ENCODE peak calls at places on chromosomes 2 and 18, in seven cellular contexts. S, E, K, R, A, N and I are unnamed samples.

GRCh38 chr18:6069103-6069502 is 173.8 kb upstream of the TMEM200C start:
- DNase-seq in S (no peak), E (no peak), K (no peak), R (no peak), A (no peak), N (no peak), I (no peak)

GRCh38 chr2:218323526-218324472 is 31.5 kb upstream of the TMBIM1 start:
- DNase-seq in S (peak), E (peak), K (no peak), R (no peak), A (no peak), N (peak), I (peak)

GRCh38 chr2:168584934-168585333 is 128.9 kb downstream of the CERS6 start:
- DNase-seq in S (no peak), E (no peak), K (no peak), R (no peak), A (no peak), N (no peak), I (no peak)

GRCh38 chr2:128608911-128609880 is 290.5 kb upstream of the HS6ST1 start:
- DNase-seq in S (no peak), E (no peak), K (no peak), R (no peak), A (no peak), N (no peak), I (no peak)

GRCh38 chr2:28696261-28696660 is 55.4 kb upstream of the PPP1CB start:
- DNase-seq in S (no peak), E (no peak), K (no peak), R (no peak), A (no peak), N (no peak), I (no peak)

GRCh38 chr2:50084086-50084843 is 930.0 kb upstream of the FSHR start:
- DNase-seq in S (no peak), E (no peak), K (no peak), R (no peak), A (no peak), N (no peak), I (no peak)

GRCh38 chr2:215958231-215958630 is 55.1 kb downstream of the MREG start:
- DNase-seq in S (no peak), E (no peak), K (no peak), R (no peak), A (no peak), N (no peak), I (no peak)

GRCh38 chr2:172440795-172441194 is 13.4 kb downstream of the ITGA6 start:
- DNase-seq in S (no peak), E (no peak), K (no peak), R (no peak), A (no peak), N (no peak), I (no peak)

GRCh38 chr2:88880441-88880953 is 189.0 kb downstream of the RPIA start:
- DNase-seq in S (peak), E (peak), K (peak), R (peak), A (no peak), N (no peak), I (peak)

GRCh38 chr2:26707747-26708146 is 15.2 kb downstream of the KCNK3 start:
- DNase-seq in S (no peak), E (no peak), K (no peak), R (no peak), A (no peak), N (no peak), I (no peak)

GRCh38 chr18:7272268-7273049 is 41.6 kb downstream of the LRRC30 start:
- DNase-seq in S (peak), E (peak), K (no peak), R (no peak), A (peak), N (peak), I (peak)

GRCh38 chr2:235966932-235967331 is 201.3 kb downstream of the GBX2 start:
- DNase-seq in S (no peak), E (no peak), K (no peak), R (no peak), A (no peak), N (no peak), I (no peak)

GRCh38 chr2:216714412-216714775 is 19.0 kb upstream of the IGFBP5 start:
- DNase-seq in S (peak), E (no peak), K (no peak), R (no peak), A (no peak), N (no peak), I (peak)

GRCh38 chr2:120558892-120559291 is 176.8 kb upstream of the GLI2 start:
- DNase-seq in S (no peak), E (no peak), K (no peak), R (no peak), A (no peak), N (no peak), I (no peak)

GRCh38 chr2:121210691-121211090 is 74.3 kb downstream of the TFCP2L1 start:
- DNase-seq in S (no peak), E (no peak), K (peak), R (no peak), A (no peak), N (no peak), I (no peak)

GRCh38 chr2:8329660-8330622 is 351.9 kb upstream of the ID2 start:
- DNase-seq in S (no peak), E (peak), K (no peak), R (no peak), A (no peak), N (no peak), I (no peak)

GRCh38 chr2:234273887-234274584 is 222.8 kb downstream of the ARL4C start:
- DNase-seq in S (no peak), E (no peak), K (no peak), R (no peak), A (no peak), N (no peak), I (no peak)

GRCh38 chr2:63438171-63438570 is 150.1 kb downstream of the WDPCP start:
- DNase-seq in S (no peak), E (no peak), K (no peak), R (no peak), A (no peak), N (no peak), I (no peak)

GRCh38 chr2:62741954-62742722 is 36.6 kb downstream of the EHBP1 start:
- DNase-seq in S (no peak), E (no peak), K (no peak), R (no peak), A (no peak), N (no peak), I (no peak)

GRCh38 chr2:30765226-30765625 is 42.0 kb downstream of the CAPN13 start:
- DNase-seq in S (no peak), E (no peak), K (no peak), R (no peak), A (no peak), N (no peak), I (no peak)

GRCh38 chr18:12028674-12029073 is 47.4 kb downstream of the IMPA2 start:
- DNase-seq in S (no peak), E (no peak), K (no peak), R (no peak), A (no peak), N (no peak), I (no peak)

GRCh38 chr2:39665811-39666488 is at the start of gene TMEM178A:
- DNase-seq in S (no peak), E (peak), K (no peak), R (no peak), A (no peak), N (peak), I (no peak)
- H3K27ac ChIP-seq in S (no peak), E (no peak), K (no peak), R (no peak), A (no peak), N (no peak), I (no peak)

GRCh38 chr2:74462054-74462785 is 3.0 kb downstream of the MOGS start:
- DNase-seq in S (no peak), E (no peak), K (no peak), R (no peak), A (no peak), N (no peak), I (no peak)

GRCh38 chr2:74458957-74459290 is 686 bp downstream of the WBP1 start:
- DNase-seq in S (no peak), E (no peak), K (no peak), R (no peak), A (no peak), N (no peak), I (no peak)

GRCh38 chr2:74459377-74460118 is 1.3 kb downstream of the WBP1 start:
- DNase-seq in S (no peak), E (no peak), K (no peak), R (no peak), A (no peak), N (no peak), I (no peak)

GRCh38 chr2:74462786-74463105 is 2.4 kb downstream of the MOGS start:
- DNase-seq in S (no peak), E (no peak), K (no peak), R (no peak), A (no peak), N (no peak), I (no peak)

DNA sequence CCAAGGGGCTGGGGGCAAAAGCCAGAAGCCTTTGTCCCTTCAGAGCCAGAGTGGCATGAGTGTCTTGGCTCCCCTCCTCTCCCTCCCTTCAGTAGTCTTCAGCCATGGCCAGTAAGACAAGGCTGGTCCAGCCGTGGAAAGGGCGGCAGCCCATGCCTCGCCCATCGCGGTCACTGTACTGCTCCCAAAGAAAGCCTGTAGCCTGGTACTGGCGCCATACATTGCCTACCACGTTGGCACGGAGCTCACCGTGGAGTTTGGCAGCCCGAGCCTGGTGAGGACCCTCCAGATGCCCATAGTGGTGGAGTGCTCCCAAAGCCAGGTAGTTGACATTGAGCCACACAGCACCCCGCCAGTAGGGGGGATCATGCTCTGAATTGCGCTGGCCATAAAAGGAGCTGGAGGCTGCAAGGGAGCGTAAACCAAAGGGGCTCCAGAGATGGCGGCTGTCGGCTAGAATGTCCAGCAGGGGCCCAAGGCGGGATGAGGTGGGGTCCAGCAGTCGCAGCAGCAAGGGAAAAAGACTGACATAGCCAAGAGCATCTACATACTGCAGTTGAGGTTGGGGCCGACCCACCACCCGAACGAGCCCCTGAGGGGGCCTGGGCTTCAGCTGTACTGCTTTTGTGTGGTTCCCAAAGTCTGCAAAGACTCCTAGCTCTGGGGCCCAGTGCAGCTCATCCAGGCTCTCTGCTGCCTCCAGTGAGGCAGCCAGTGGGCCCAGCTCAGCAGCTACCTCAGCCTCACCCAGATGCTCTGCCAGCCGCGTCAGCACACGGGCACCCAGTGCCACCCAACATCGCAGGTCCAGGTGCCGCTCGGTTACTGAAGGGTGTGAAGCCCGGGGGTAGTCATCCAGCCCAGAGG is 3.2 kb downstream of the WBP1 start:
- DNase-seq in S (no peak), E (no peak), K (no peak), R (no peak), A (no peak), N (peak), I (no peak)
- TF ChIP-seq CTCF in S (peak), E (no peak), K (peak), R (peak), A (peak), N (peak), I (no peak)

DNA sequence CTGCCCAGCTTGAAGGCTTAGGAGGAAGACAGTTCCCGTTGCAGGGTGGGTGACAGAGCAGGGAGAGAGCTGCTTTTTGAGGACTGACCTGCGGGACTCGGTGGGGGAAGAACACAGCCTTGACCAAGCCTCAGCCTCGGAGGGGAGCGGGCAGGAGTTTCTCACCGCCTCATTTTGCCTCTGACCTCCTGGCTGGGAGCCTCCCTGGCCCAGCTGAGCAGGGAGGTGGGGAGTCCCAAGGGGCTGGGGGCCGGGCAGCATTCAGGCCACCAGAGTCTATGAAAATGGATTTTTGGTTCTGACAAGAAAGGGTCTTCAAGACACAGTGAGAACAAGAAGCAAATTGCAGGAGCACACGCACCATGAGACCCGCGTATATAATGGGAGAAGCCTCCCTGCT is 51.3 kb upstream of the SMAD7 start:
- DNase-seq in S (no peak), E (no peak), K (no peak), R (no peak), A (no peak), N (no peak), I (no peak)
- H3K27ac ChIP-seq in S (no peak), E (no peak), K (no peak), R (no peak), A (no peak), N (no peak), I (peak)

DNA sequence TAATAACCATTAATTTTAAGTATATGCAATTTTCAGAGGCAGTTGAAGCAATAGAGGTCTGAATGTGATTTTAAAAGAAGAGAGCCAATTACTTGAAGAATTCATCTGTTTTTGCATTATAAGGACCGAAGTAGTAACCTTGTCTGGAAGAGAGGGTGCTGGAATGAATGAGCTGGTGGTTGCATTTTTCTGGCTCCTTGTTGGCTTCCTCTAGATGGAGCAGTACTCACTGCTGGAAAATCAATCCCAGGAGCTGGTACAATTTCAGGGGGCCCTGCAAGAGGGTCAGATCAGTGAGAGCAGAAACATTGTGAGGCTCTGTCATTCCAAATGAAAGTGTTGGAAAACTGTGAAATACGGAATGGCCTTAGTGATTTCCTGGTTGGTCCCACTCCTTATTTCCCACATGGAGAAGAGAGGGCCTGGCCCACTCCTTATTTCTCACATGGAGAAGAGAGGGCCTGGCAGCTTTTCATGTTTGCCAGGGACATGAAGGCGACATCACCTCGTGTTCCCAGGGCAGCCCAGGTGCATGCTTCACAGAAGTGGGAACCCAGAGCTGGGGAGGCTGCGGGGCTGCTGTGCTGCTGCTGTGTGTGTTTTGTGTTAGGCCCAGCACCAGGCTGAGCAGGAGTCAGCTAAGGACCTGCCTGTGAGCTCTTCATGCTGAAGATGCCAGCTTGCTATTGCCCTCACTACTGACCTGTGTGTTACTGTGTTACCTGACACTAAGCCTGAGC is 197.4 kb downstream of the SNTG2 start:
- DNase-seq in S (no peak), E (no peak), K (no peak), R (no peak), A (no peak), N (no peak), I (no peak)
- TF ChIP-seq CTCF in S (no peak), E (peak), K (peak), R (no peak), A (no peak), N (peak), I (no peak)

DNA sequence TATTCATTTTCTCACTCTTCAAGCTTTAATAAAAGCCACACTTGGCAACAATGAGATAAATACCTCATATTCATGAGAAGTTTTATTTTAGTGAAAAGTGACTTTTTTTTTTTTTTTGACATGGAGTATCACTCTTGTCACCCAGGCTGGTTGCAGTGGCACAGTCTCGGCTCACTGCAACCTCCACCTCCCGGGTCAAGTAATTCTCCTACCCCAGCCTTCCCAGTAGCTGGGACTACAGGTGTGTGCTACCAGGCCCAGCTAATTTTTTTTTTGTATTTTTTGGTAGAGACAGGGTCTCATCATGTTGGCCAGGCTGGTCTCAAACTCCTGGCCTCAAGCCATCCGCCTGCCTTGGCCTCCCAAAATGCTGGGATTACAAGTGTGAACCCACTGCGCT is 47.0 kb downstream of the FRZB start:
- DNase-seq in S (no peak), E (no peak), K (no peak), R (no peak), A (no peak), N (no peak), I (no peak)
- H3K27ac ChIP-seq in S (no peak), E (no peak), K (no peak), R (no peak), A (no peak), N (no peak), I (no peak)

GRCh38 chr18:51660316-51660715 is 462.8 kb upstream of the MEX3C start:
- DNase-seq in S (no peak), E (no peak), K (no peak), R (no peak), A (no peak), N (no peak), I (no peak)
- TF ChIP-seq CTCF in S (no peak), E (no peak), K (no peak), R (no peak), A (no peak), N (no peak), I (no peak)